ENCODE peak calls at places on chromosomes 7 and 10, in six cellular contexts. R is A549, W is HepG2, K is K562, X is GM12878, U is endothelial cell of umbilical vein. C is an unnamed sample.

GRCh38 chr7:27242046-27242579 is 489 bp upstream of the EVX1 start:
- DNase-seq in R (no peak), W (no peak), K (no peak), X (no peak), U (no peak), C (no peak)

GRCh38 chr10:126423779-126424491 is 35.7 kb upstream of the ADAM12 start:
- DNase-seq in R (no peak), W (no peak), K (no peak), X (no peak), U (no peak), C (no peak)

GRCh38 chr7:1703475-1704325 is 33.6 kb downstream of the ELFN1 start:
- DNase-seq in R (no peak), W (no peak), K (no peak), X (no peak), U (no peak), C (no peak)

GRCh38 chr7:138125119-138125518 is 48.9 kb downstream of the AKR1D1 start:
- DNase-seq in R (peak), W (no peak), K (no peak), X (no peak), U (no peak), C (no peak)

GRCh38 chr7:157150825-157151412 is 12.2 kb downstream of the UBE3C start:
- DNase-seq in R (no peak), W (peak), K (peak), X (no peak), U (no peak), C (peak)

GRCh38 chr10:36331121-36331520 is 689.0 kb upstream of the FZD8 start:
- DNase-seq in R (no peak), W (no peak), K (no peak), X (no peak), U (peak), C (no peak)

GRCh38 chr10:75033399-75034130 is 77.9 kb upstream of the SAMD8 start:
- DNase-seq in R (no peak), W (no peak), K (no peak), X (no peak), U (no peak), C (no peak)

GRCh38 chr10:2942937-2943336 is 124.4 kb upstream of the PFKP start:
- DNase-seq in R (no peak), W (no peak), K (no peak), X (no peak), U (no peak), C (no peak)

GRCh38 chr10:93437000-93437945 is 44.9 kb downstream of the MYOF start:
- DNase-seq in R (peak), W (peak), K (no peak), X (no peak), U (peak), C (peak)

GRCh38 chr10:75662715-75663114 is 231.3 kb downstream of the LRMDA start:
- DNase-seq in R (no peak), W (no peak), K (no peak), X (no peak), U (no peak), C (peak)

GRCh38 chr10:50226610-50227009 is 24.7 kb downstream of the ASAH2 start:
- DNase-seq in R (no peak), W (no peak), K (no peak), X (no peak), U (no peak), C (no peak)

GRCh38 chr7:120949393-120949799 is 1.2 kb upstream of the ING3 start:
- DNase-seq in R (no peak), W (no peak), K (no peak), X (no peak), U (peak), C (peak)

GRCh38 chr10:31142026-31142425 is 110.4 kb upstream of the ZNF438 start:
- DNase-seq in R (no peak), W (no peak), K (no peak), X (no peak), U (no peak), C (peak)

GRCh38 chr10:110617455-110618162 is 26.5 kb upstream of the RBM20 start:
- DNase-seq in R (no peak), W (no peak), K (no peak), X (no peak), U (no peak), C (no peak)

GRCh38 chr7:85226401-85227085 is 39.7 kb upstream of the SEMA3D start:
- DNase-seq in R (no peak), W (no peak), K (no peak), X (no peak), U (no peak), C (no peak)

GRCh38 chr7:99943641-99944507 is 14.5 kb upstream of the GJC3 start:
- DNase-seq in R (no peak), W (no peak), K (no peak), X (no peak), U (no peak), C (no peak)

GRCh38 chr10:103890688-103891087 is 27.3 kb downstream of the STN1 start:
- DNase-seq in R (peak), W (no peak), K (no peak), X (no peak), U (no peak), C (no peak)

GRCh38 chr10:4650572-4650971 is 175.4 kb upstream of the AKR1E2 start:
- DNase-seq in R (no peak), W (no peak), K (no peak), X (no peak), U (no peak), C (no peak)

GRCh38 chr10:51469666-51470065 is 229.7 kb downstream of the CSTF2T start:
- DNase-seq in R (no peak), W (no peak), K (no peak), X (no peak), U (no peak), C (no peak)

GRCh38 chr7:115183431-115184057 is 261.6 kb downstream of the MDFIC start:
- DNase-seq in R (no peak), W (no peak), K (no peak), X (no peak), U (no peak), C (peak)

GRCh38 chr7:128672927-128673517 is 930 bp downstream of the GARIN1A start:
- DNase-seq in R (peak), W (no peak), K (peak), X (no peak), U (peak), C (peak)

GRCh38 chr10:119919271-119919670 is 26.7 kb downstream of the SEC23IP start:
- DNase-seq in R (no peak), W (no peak), K (no peak), X (no peak), U (no peak), C (no peak)

GRCh38 chr7:46853451-46853850 is 728.5 kb downstream of the TNS3 start:
- DNase-seq in R (no peak), W (no peak), K (no peak), X (no peak), U (no peak), C (no peak)

GRCh38 chr10:132065491-132066105 is at the start of gene JAKMIP3:
- DNase-seq in R (peak), W (peak), K (no peak), X (no peak), U (peak), C (no peak)

GRCh38 chr7:38222481-38223096 is 44.5 kb downstream of the STARD3NL start:
- DNase-seq in R (peak), W (peak), K (peak), X (peak), U (peak), C (peak)

GRCh38 chr10:102726274-102726673 is 11.8 kb downstream of the SFXN2 start:
- DNase-seq in R (no peak), W (no peak), K (no peak), X (no peak), U (no peak), C (no peak)

GRCh38 chr10:100168313-100168643 is 17.6 kb downstream of the ERLIN1 start:
- DNase-seq in R (no peak), W (no peak), K (no peak), X (no peak), U (no peak), C (no peak)

GRCh38 chr7:128863433-128863989 is 855 bp downstream of the ATP6V1F start:
- DNase-seq in R (peak), W (peak), K (peak), X (no peak), U (peak), C (peak)

GRCh38 chr10:75803816-75804576 is 372.6 kb downstream of the LRMDA start:
- DNase-seq in R (no peak), W (no peak), K (no peak), X (no peak), U (no peak), C (no peak)

GRCh38 chr7:150879345-150879744 is 27.0 kb downstream of the AOC1 start:
- DNase-seq in R (no peak), W (no peak), K (no peak), X (no peak), U (peak), C (peak)

GRCh38 chr7:132347129-132347528 is 229.1 kb downstream of the PLXNA4 start:
- DNase-seq in R (no peak), W (no peak), K (no peak), X (no peak), U (no peak), C (no peak)

GRCh38 chr7:6154542-6155404 is 117.7 kb downstream of the CYTH3 start:
- DNase-seq in R (no peak), W (no peak), K (no peak), X (no peak), U (no peak), C (no peak)

GRCh38 chr7:140342732-140343514 is 55.4 kb downstream of the SLC37A3 start:
- DNase-seq in R (peak), W (peak), K (peak), X (no peak), U (peak), C (peak)

GRCh38 chr10:103884681-103885139 is 29.3 kb upstream of the SH3PXD2A start:
- DNase-seq in R (peak), W (peak), K (peak), X (no peak), U (peak), C (peak)

GRCh38 chr7:128398016-128398840 is 11.6 kb downstream of the IMPDH1 start:
- DNase-seq in R (peak), W (no peak), K (peak), X (no peak), U (peak), C (peak)

DNA sequence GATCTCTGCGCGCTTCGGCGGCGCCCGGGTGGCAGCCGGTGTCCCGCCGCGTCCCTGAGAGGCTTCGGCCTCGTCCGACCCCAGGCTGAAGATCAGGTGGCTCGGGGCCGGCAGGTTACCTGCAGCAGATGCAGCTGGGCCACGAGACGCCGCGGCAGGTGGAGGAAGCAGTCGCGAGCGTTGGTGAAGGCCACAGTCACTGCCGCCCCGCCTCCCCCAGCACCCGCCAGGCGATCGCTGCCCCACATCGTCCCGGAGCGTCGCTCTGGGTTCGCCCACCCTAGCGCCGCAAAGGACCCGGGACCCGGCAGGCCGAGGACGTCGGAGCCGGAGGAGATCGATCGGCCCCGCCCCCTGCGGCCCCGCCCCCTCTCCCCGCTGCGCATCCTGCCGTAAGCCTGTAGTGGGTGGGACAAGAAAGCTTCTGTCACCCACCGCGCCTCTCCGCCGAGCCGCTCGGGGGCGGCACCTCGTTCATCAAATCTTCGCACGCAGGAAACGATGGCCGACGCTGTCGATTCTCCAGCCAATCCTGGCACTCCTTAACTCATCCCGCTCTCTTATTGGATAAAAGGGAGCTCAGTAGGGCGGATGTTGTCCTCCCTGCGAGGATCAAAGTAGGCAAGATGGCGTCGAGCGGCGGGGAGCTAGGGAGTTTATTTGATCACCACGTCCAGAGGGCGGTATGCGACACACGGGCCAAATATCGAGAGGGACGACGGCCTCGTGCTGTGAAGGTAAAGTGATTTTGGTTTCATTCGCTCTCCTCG is at the start of the genes PEX1 and RBM48:
- DNase-seq in R (peak), W (peak), K (peak), X (peak), U (peak), C (peak)
- TF ChIP-seq POLR2A in R (peak), W (peak), K (peak), X (peak), U (peak), C (peak)

DNA sequence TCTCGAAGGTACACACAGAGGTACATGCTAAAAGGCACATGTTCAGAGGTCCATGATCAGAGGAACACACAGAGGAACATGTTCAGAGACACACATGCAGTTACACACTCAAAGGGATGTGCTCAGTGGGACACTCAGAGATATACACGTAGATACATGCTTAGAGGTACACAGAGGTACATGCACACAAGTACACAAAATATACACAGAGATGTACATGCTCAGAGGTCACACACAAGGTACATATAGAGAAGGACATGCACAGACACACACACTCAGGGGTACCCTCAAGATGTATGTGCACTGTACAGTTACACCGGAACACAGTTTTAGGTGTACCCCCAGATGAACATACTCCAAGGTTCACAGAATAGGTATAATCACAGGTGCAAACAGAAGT is 18.8 kb downstream of the NPC1L1 start:
- DNase-seq in R (no peak), W (no peak), K (no peak), X (no peak), U (no peak), C (no peak)
- TF ChIP-seq CTCF in R (no peak), W (no peak), K (no peak), X (no peak), U (no peak), C (no peak)

GRCh38 chr7:70634610-70635068 is 497.3 kb upstream of the GALNT17 start:
- DNase-seq in R (no peak), W (no peak), K (peak), X (no peak), U (no peak), C (peak)
- TF ChIP-seq MYC in R (no peak), W (no peak), K (no peak), X (no peak), U (no peak), C (no peak)

GRCh38 chr7:158816271-158816670 is 13.0 kb downstream of the ESYT2 start:
- DNase-seq in R (no peak), W (no peak), K (no peak), X (no peak), U (no peak), C (no peak)

GRCh38 chr7:158815471-158816128 is 13.7 kb downstream of the ESYT2 start:
- DNase-seq in R (no peak), W (no peak), K (no peak), X (no peak), U (no peak), C (no peak)

GRCh38 chr7:158815046-158815445 is 14.3 kb downstream of the ESYT2 start:
- DNase-seq in R (no peak), W (no peak), K (no peak), X (no peak), U (no peak), C (no peak)

GRCh38 chr7:158818325-158819213 is 10.7 kb downstream of the ESYT2 start:
- DNase-seq in R (peak), W (peak), K (peak), X (peak), U (peak), C (peak)

DNA sequence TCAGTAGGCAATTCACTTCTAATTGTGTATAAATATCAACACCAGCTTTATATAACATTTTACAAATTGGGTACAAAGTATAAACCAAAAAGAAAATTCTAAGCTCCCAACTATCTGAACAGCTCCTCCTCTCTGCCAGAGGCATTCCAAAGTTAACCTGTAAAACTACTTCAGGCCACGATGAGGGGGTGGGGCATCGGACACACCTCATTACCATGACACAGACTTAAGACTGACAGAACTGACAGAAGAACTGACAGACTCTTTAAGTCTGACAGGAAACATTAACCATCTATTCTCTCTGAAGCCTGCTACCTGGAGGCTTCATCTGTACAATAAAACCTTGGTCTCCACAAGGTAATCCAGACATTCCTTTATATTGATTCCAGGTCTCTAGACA is 12.3 kb downstream of the ESYT2 start:
- DNase-seq in R (no peak), W (no peak), K (peak), X (no peak), U (no peak), C (no peak)
- TF ChIP-seq POLR2A in R (no peak), W (no peak), K (no peak), X (no peak), U (no peak), C (no peak)

DNA sequence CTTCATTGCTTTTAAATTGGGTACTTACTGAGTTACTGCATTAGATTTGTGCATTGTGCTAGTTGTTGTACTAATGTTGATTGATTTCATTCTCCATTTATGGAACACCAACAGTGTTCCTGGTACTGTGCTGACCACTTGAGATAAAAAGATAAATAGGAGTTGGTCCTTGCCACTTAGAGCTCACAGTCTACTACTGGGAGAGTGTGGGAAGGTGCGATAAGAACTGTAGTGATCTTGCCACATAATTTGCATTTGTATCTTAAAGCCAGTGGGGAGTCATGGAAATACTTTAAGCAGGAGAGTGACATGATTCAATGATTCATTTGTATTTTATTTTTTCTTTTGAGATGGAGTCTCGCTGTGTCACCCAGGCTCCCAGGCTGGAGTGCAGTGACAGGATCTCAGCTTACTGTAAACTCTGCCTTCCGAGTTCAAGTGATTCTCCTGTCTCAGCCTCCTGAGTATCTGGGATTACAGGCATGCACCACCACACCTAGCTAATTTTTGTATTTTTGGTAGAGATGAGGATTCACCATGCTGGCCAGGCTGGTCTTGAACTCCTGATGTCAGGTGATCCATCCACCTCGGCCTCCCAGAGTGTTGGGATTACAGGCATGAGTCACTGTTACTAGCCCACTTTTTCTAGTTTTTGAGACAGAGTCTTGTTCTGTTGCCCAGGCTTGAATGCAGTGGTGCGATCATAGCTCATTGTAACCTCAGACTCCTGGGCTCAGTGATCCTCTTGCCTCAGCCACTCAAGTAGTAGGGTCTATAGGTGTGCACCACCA is 51.2 kb upstream of the TMEM248 start:
- DNase-seq in R (no peak), W (no peak), K (peak), X (no peak), U (no peak), C (no peak)
- TF ChIP-seq CTCF in R (no peak), W (no peak), K (no peak), X (no peak), U (no peak), C (no peak)

DNA sequence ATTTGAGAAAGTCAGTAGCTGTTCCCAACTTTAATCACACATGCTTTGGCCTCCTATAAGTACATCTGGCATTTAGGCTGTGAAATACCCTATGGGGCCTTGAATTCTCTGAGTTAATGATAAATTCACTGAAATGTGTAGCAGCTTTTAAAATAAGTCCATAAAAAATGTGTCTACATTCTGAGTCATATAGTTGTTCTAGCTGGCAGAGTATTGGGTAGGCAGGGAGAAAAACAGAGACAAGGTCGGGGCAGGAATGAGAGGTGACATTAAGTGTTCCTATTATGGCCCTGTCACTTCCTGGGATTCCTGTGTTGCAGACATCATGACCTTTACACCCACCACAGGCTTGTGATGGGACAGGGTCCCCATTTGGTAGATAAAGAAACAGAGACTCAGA is 588.9 kb downstream of the REEP3 start:
- DNase-seq in R (no peak), W (no peak), K (no peak), X (no peak), U (no peak), C (no peak)
- TF ChIP-seq MYC in R (no peak), W (no peak), K (no peak), X (no peak), U (no peak), C (no peak)

C was measured in NB4.